ENCODE peak calls at places on chromosomes 5 and 9, in seven cellular contexts. T, R, O, J, S, C and H are unnamed samples.

GRCh38 chr5:80760680-80761079 is 105.9 kb upstream of the DHFR start:
- DNase-seq in S (no peak), T (no peak), J (no peak), O (no peak), C (no peak), R (no peak), H (no peak)

GRCh38 chr9:113646946-113647914 is 183.7 kb downstream of the RGS3 start:
- DNase-seq in O (no peak), R (no peak), T (no peak), C (no peak), S (no peak), J (no peak), H (no peak)

GRCh38 chr5:6726006-6726405 is 12.8 kb downstream of the TENT4A start:
- DNase-seq in O (peak; percentile 38), S (no peak), J (no peak), T (no peak), C (no peak), R (no peak), H (no peak)

GRCh38 chr9:128043467-128043868 is 23.7 kb downstream of the NAIF1 start:
- DNase-seq in C (no peak), R (no peak), T (no peak), J (no peak), O (no peak), S (no peak), H (peak; percentile 46)

GRCh38 chr5:105982526-105982925 is 1688.2 kb downstream of the EFNA5 start:
- DNase-seq in O (no peak), T (no peak), J (no peak), C (no peak), R (no peak), S (no peak), H (no peak)

GRCh38 chr5:127452626-127453025 is 64.8 kb upstream of the PRRC1 start:
- DNase-seq in S (no peak), C (no peak), O (no peak), T (no peak), R (no peak), J (no peak), H (no peak)

GRCh38 chr9:90441814-90442213 is 200.8 kb downstream of the DIRAS2 start:
- DNase-seq in C (peak; percentile 8), R (no peak), S (no peak), T (no peak), O (no peak), J (no peak), H (no peak)

GRCh38 chr5:23389543-23390215 is 117.7 kb upstream of the PRDM9 start:
- DNase-seq in R (no peak), T (no peak), C (no peak), O (no peak), J (no peak), S (no peak), H (no peak)

GRCh38 chr9:7266911-7267555 is 509.3 kb downstream of the KDM4C start:
- DNase-seq in S (no peak), T (no peak), O (no peak), J (peak; percentile 79), R (no peak), C (no peak), H (no peak)

GRCh38 chr9:85263288-85263687 is 478.5 kb downstream of the AGTPBP1 start:
- DNase-seq in O (no peak), S (no peak), R (no peak), J (no peak), C (no peak), T (no peak), H (no peak)

GRCh38 chr9:87954230-87954629 is 20.1 kb downstream of the CDK20 start:
- DNase-seq in J (no peak), R (no peak), S (no peak), C (no peak), O (no peak), T (no peak), H (no peak)

GRCh38 chr5:133075572-133076536 is 24.0 kb downstream of the HSPA4 start:
- DNase-seq in O (no peak), T (no peak), R (no peak), J (no peak), S (no peak), C (no peak), H (no peak)

GRCh38 chr5:172841-173251 is 18.4 kb upstream of the LRRC14B start:
- DNase-seq in T (peak; percentile 19), S (no peak), O (peak; percentile 61), J (no peak), R (no peak), C (no peak), H (no peak)